ENCODE peak calls at places on chromosomes 12 and 14, in nine cellular contexts. O is mesothelial cell of epicardium, T is AG04450, U is cardiac fibroblast, Z is NCI-H1694 treated with DMSO at 0.1 percent for 48 hours, V is neural progenitor cell, N is naive B cell, Y is caudate nucleus, B is HS-27A. L is an unnamed sample.

GRCh38 chr14:100616854-100617714 is 29.9 kb upstream of the BEGAIN start:
- DNase-seq in B (no peak), Y (no peak), T (no peak), N (no peak), O (no peak), V (no peak), Z (peak), U (peak), L (no peak)

GRCh38 chr12:13686243-13686642 is 295.2 kb downstream of the GRIN2B start:
- DNase-seq in N (no peak), T (no peak), O (no peak), V (no peak), U (no peak), B (no peak), Z (no peak), Y (no peak), L (no peak)

GRCh38 chr12:23751641-23752040 is 197.8 kb downstream of the SOX5 start:
- DNase-seq in Y (no peak), O (no peak), U (no peak), B (no peak), N (no peak), V (no peak), T (no peak), Z (no peak), L (no peak)

GRCh38 chr12:904010-904414 is 45.5 kb downstream of the RAD52 start:
- DNase-seq in N (no peak), Y (no peak), B (no peak), V (no peak), T (no peak), O (no peak), U (no peak), Z (no peak), L (no peak)

GRCh38 chr12:65951697-65952096 is 127.4 kb downstream of the HMGA2 start:
- DNase-seq in V (no peak), U (peak), Z (no peak), T (no peak), O (no peak), N (no peak), Y (no peak), B (no peak), L (no peak)

GRCh38 chr12:81252228-81252627 is 174.3 kb downstream of the ACSS3 start:
- DNase-seq in B (no peak), V (no peak), N (no peak), Z (no peak), Y (no peak), U (no peak), O (no peak), T (no peak), L (no peak)

GRCh38 chr12:65147312-65147905 is 22.0 kb upstream of the LEMD3 start:
- DNase-seq in Y (no peak), B (no peak), N (no peak), O (no peak), Z (no peak), U (no peak), T (no peak), V (no peak), L (no peak)

GRCh38 chr12:116277393-116278258 is at the start of gene MED13L:
- DNase-seq in O (peak), B (no peak), Y (peak), N (peak), U (peak), V (peak), T (peak), Z (peak), L (peak)

GRCh38 chr14:32075636-32076277 is 1.3 kb upstream of the ARHGAP5 start:
- DNase-seq in O (peak), T (no peak), U (peak), V (peak), N (no peak), Y (no peak), Z (no peak), B (no peak), L (peak)

GRCh38 chr12:108856428-108857157 is 790 bp downstream of the SSH1 start:
- DNase-seq in Y (peak), B (no peak), U (peak), N (peak), T (no peak), Z (no peak), V (peak), O (no peak), L (no peak)

GRCh38 chr12:1865284-1865866 is 45.0 kb downstream of the LRTM2 start:
- DNase-seq in Z (no peak), V (no peak), Y (no peak), U (no peak), N (no peak), B (no peak), T (no peak), O (no peak), L (no peak)

GRCh38 chr14:28635387-28635786 is 131.2 kb upstream of the FOXG1 start:
- DNase-seq in V (peak), N (no peak), U (peak), O (no peak), T (no peak), Y (no peak), Z (peak), B (no peak), L (no peak)

GRCh38 chr14:43896044-43896443 is 611.0 kb downstream of the FSCB start:
- DNase-seq in O (no peak), T (no peak), B (no peak), Z (no peak), V (no peak), U (no peak), N (no peak), Y (no peak), L (no peak)

GRCh38 chr12:75725505-75726120 is 214.2 kb upstream of the KRR1 start:
- DNase-seq in T (no peak), B (peak), U (peak), V (no peak), Y (no peak), N (no peak), O (no peak), Z (peak), L (peak)

GRCh38 chr12:66241061-66242043 is 52.3 kb downstream of the IRAK3 start:
- DNase-seq in B (no peak), Z (no peak), U (peak), T (peak), Y (no peak), N (no peak), O (no peak), V (no peak), L (no peak)

GRCh38 chr12:119660074-119660473 is 7.9 kb upstream of the PRKAB1 start:
- DNase-seq in Y (no peak), Z (no peak), B (no peak), V (no peak), U (no peak), O (no peak), T (no peak), N (no peak), L (no peak)

GRCh38 chr12:779745-780734 is 27.7 kb downstream of the WNK1 start:
- DNase-seq in V (no peak), T (peak), Y (no peak), U (peak), B (peak), O (no peak), Z (no peak), N (no peak), L (no peak)

GRCh38 chr12:80269953-80270552 is 170.7 kb downstream of the OTOGL start:
- DNase-seq in Y (no peak), V (peak), T (peak), Z (peak), U (peak), N (peak), B (no peak), O (no peak), L (peak)

GRCh38 chr12:78696267-78696666 is 168.3 kb upstream of the SYT1 start:
- DNase-seq in U (no peak), T (no peak), Z (no peak), N (no peak), V (no peak), O (no peak), B (no peak), Y (no peak), L (no peak)

GRCh38 chr12:28611501-28611900 is 421.2 kb downstream of the CCDC91 start:
- DNase-seq in Z (no peak), Y (no peak), V (no peak), O (no peak), N (no peak), B (no peak), T (no peak), U (no peak), L (no peak)

GRCh38 chr12:103627189-103627855 is 40.2 kb downstream of the STAB2 start:
- DNase-seq in T (no peak), Y (no peak), V (no peak), U (no peak), O (no peak), N (no peak), Z (peak), B (no peak), L (no peak)

GRCh38 chr12:67540920-67541624 is 107.5 kb upstream of the DYRK2 start:
- DNase-seq in U (peak), Y (no peak), O (no peak), T (no peak), N (no peak), V (no peak), B (no peak), Z (no peak), L (no peak)

GRCh38 chr14:101193126-101193844 is 289.8 kb upstream of the RTL1 start:
- DNase-seq in V (no peak), B (no peak), T (no peak), N (no peak), Z (no peak), O (no peak), Y (no peak), U (no peak), L (no peak)

GRCh38 chr12:104999347-104999685 is 13.2 kb downstream of the NOPCHAP1 start:
- DNase-seq in Y (no peak), O (no peak), N (no peak), U (no peak), Z (no peak), B (no peak), T (no peak), V (no peak), L (no peak)

GRCh38 chr12:111841236-111841749 is 735 bp upstream of the MAPKAPK5 start:
- DNase-seq in Y (no peak), U (no peak), T (no peak), V (no peak), N (no peak), O (no peak), B (no peak), Z (no peak), L (no peak)

GRCh38 chr12:30862486-30862885 is 64.1 kb upstream of the TSPAN11 start:
- DNase-seq in N (no peak), Y (no peak), Z (no peak), O (no peak), U (peak), V (no peak), B (peak), T (no peak), L (no peak)

GRCh38 chr14:68677476-68677875 is 115.4 kb downstream of the ZFP36L1 start:
- DNase-seq in O (no peak), V (no peak), T (no peak), U (no peak), Z (no peak), Y (no peak), N (no peak), B (no peak), L (no peak)

GRCh38 chr14:80172380-80173055 is 38.8 kb downstream of the DIO2 start:
- DNase-seq in Y (no peak), N (no peak), T (no peak), U (peak), V (no peak), O (no peak), B (no peak), Z (no peak), L (no peak)

GRCh38 chr12:19075711-19076340 is 53.7 kb upstream of the PLEKHA5 start:
- DNase-seq in T (no peak), N (no peak), O (no peak), B (no peak), Y (no peak), V (no peak), Z (no peak), U (no peak), L (no peak)

GRCh38 chr14:68951051-68951797 is 27.9 kb downstream of the ACTN1 start:
- DNase-seq in T (peak), U (peak), B (peak), N (no peak), Y (no peak), O (no peak), Z (no peak), V (no peak), L (no peak)

L was measured in NCI-H2171.